ENCODE peak calls at places on chromosomes 2 and 18, in eight cellular contexts. One of them, this sample, is unnamed.

GRCh38 chr2:197092431-197092830 is 165.9 kb upstream of the PGAP1 start:
- DNase-seq in kidney epithelial cell: no peak
- DNase-seq in T-helper 1 cell: no peak
- DNase-seq in NCI-H1105 treated with DMSO at 0.1 percent for 48 hours: peak
- DNase-seq in stimulated activated CD8-positive, alpha-beta memory T cell treated with anti-CD3 and anti-CD28 coated beads, Interleukin-7, amount 100 ng/mL, for 48 hours: no peak
- DNase-seq in cerebellum: no peak
- DNase-seq in NCI-H1417: no peak
- DNase-seq in cerebellar cortex: no peak
- DNase-seq in this sample: no peak

GRCh38 chr2:104859310-104860130 is 5.6 kb downstream of the POU3F3 start:
- DNase-seq in NCI-H1417: no peak
- DNase-seq in cerebellar cortex: no peak
- DNase-seq in NCI-H1105 treated with DMSO at 0.1 percent for 48 hours: no peak
- DNase-seq in kidney epithelial cell: no peak
- DNase-seq in cerebellum: no peak
- DNase-seq in T-helper 1 cell: no peak
- DNase-seq in stimulated activated CD8-positive, alpha-beta memory T cell treated with anti-CD3 and anti-CD28 coated beads, Interleukin-7, amount 100 ng/mL, for 48 hours: no peak
- DNase-seq in this sample: no peak

GRCh38 chr2:199690225-199690624 is 160.8 kb downstream of the FTCDNL1 start:
- DNase-seq in T-helper 1 cell: no peak
- DNase-seq in cerebellar cortex: no peak
- DNase-seq in stimulated activated CD8-positive, alpha-beta memory T cell treated with anti-CD3 and anti-CD28 coated beads, Interleukin-7, amount 100 ng/mL, for 48 hours: no peak
- DNase-seq in NCI-H1105 treated with DMSO at 0.1 percent for 48 hours: no peak
- DNase-seq in cerebellum: no peak
- DNase-seq in NCI-H1417: no peak
- DNase-seq in kidney epithelial cell: no peak
- DNase-seq in this sample: no peak

GRCh38 chr2:77939370-77939769 is 417.2 kb upstream of the LRRTM4 start:
- DNase-seq in NCI-H1417: no peak
- DNase-seq in NCI-H1105 treated with DMSO at 0.1 percent for 48 hours: no peak
- DNase-seq in stimulated activated CD8-positive, alpha-beta memory T cell treated with anti-CD3 and anti-CD28 coated beads, Interleukin-7, amount 100 ng/mL, for 48 hours: no peak
- DNase-seq in T-helper 1 cell: no peak
- DNase-seq in cerebellar cortex: no peak
- DNase-seq in cerebellum: no peak
- DNase-seq in kidney epithelial cell: no peak
- DNase-seq in this sample: no peak

GRCh38 chr2:10141736-10142639 is 19.4 kb downstream of the RRM2 start:
- DNase-seq in cerebellar cortex: peak
- DNase-seq in T-helper 1 cell: no peak
- DNase-seq in NCI-H1417: peak
- DNase-seq in NCI-H1105 treated with DMSO at 0.1 percent for 48 hours: no peak
- DNase-seq in cerebellum: peak
- DNase-seq in stimulated activated CD8-positive, alpha-beta memory T cell treated with anti-CD3 and anti-CD28 coated beads, Interleukin-7, amount 100 ng/mL, for 48 hours: no peak
- DNase-seq in kidney epithelial cell: no peak
- DNase-seq in this sample: no peak

GRCh38 chr2:165452327-165452726 is 17.2 kb upstream of the CSRNP3 start:
- DNase-seq in cerebellum: no peak
- DNase-seq in cerebellar cortex: no peak
- DNase-seq in NCI-H1105 treated with DMSO at 0.1 percent for 48 hours: no peak
- DNase-seq in kidney epithelial cell: no peak
- DNase-seq in stimulated activated CD8-positive, alpha-beta memory T cell treated with anti-CD3 and anti-CD28 coated beads, Interleukin-7, amount 100 ng/mL, for 48 hours: no peak
- DNase-seq in T-helper 1 cell: no peak
- DNase-seq in NCI-H1417: no peak
- DNase-seq in this sample: no peak

GRCh38 chr2:71668326-71669057 is 215.1 kb downstream of the DYSF start:
- DNase-seq in cerebellum: no peak
- DNase-seq in NCI-H1105 treated with DMSO at 0.1 percent for 48 hours: no peak
- DNase-seq in T-helper 1 cell: no peak
- DNase-seq in cerebellar cortex: no peak
- DNase-seq in kidney epithelial cell: no peak
- DNase-seq in NCI-H1417: no peak
- DNase-seq in stimulated activated CD8-positive, alpha-beta memory T cell treated with anti-CD3 and anti-CD28 coated beads, Interleukin-7, amount 100 ng/mL, for 48 hours: no peak
- DNase-seq in this sample: no peak

GRCh38 chr2:206160124-206160806 is 570 bp downstream of the EEF1B2 start:
- DNase-seq in NCI-H1105 treated with DMSO at 0.1 percent for 48 hours: peak
- DNase-seq in stimulated activated CD8-positive, alpha-beta memory T cell treated with anti-CD3 and anti-CD28 coated beads, Interleukin-7, amount 100 ng/mL, for 48 hours: peak
- DNase-seq in kidney epithelial cell: no peak
- DNase-seq in T-helper 1 cell: peak
- DNase-seq in cerebellum: peak
- DNase-seq in NCI-H1417: no peak
- DNase-seq in cerebellar cortex: no peak
- DNase-seq in this sample: no peak

GRCh38 chr2:6780765-6781274 is 84.9 kb downstream of the CMPK2 start:
- DNase-seq in cerebellum: no peak
- DNase-seq in kidney epithelial cell: peak
- DNase-seq in NCI-H1417: peak
- DNase-seq in T-helper 1 cell: no peak
- DNase-seq in cerebellar cortex: no peak
- DNase-seq in NCI-H1105 treated with DMSO at 0.1 percent for 48 hours: peak
- DNase-seq in stimulated activated CD8-positive, alpha-beta memory T cell treated with anti-CD3 and anti-CD28 coated beads, Interleukin-7, amount 100 ng/mL, for 48 hours: no peak
- DNase-seq in this sample: no peak

GRCh38 chr2:134206573-134206972 is 47.3 kb upstream of the MGAT5 start:
- DNase-seq in T-helper 1 cell: no peak
- DNase-seq in kidney epithelial cell: no peak
- DNase-seq in NCI-H1417: no peak
- DNase-seq in cerebellar cortex: no peak
- DNase-seq in NCI-H1105 treated with DMSO at 0.1 percent for 48 hours: no peak
- DNase-seq in cerebellum: no peak
- DNase-seq in stimulated activated CD8-positive, alpha-beta memory T cell treated with anti-CD3 and anti-CD28 coated beads, Interleukin-7, amount 100 ng/mL, for 48 hours: no peak
- DNase-seq in this sample: no peak

GRCh38 chr2:98932778-98933343 is 3.2 kb downstream of the CRACDL start:
- DNase-seq in NCI-H1105 treated with DMSO at 0.1 percent for 48 hours: no peak
- DNase-seq in stimulated activated CD8-positive, alpha-beta memory T cell treated with anti-CD3 and anti-CD28 coated beads, Interleukin-7, amount 100 ng/mL, for 48 hours: no peak
- DNase-seq in cerebellum: no peak
- DNase-seq in cerebellar cortex: no peak
- DNase-seq in kidney epithelial cell: no peak
- DNase-seq in NCI-H1417: no peak
- DNase-seq in T-helper 1 cell: no peak
- DNase-seq in this sample: no peak

GRCh38 chr2:188291142-188291616 is 495 bp upstream of the GULP1 start:
- DNase-seq in kidney epithelial cell: no peak
- DNase-seq in cerebellum: no peak
- DNase-seq in NCI-H1105 treated with DMSO at 0.1 percent for 48 hours: no peak
- DNase-seq in NCI-H1417: no peak
- DNase-seq in T-helper 1 cell: no peak
- DNase-seq in stimulated activated CD8-positive, alpha-beta memory T cell treated with anti-CD3 and anti-CD28 coated beads, Interleukin-7, amount 100 ng/mL, for 48 hours: no peak
- DNase-seq in cerebellar cortex: peak
- DNase-seq in this sample: no peak

GRCh38 chr2:129611456-129611855 is 368.0 kb upstream of the RAB6C start:
- DNase-seq in stimulated activated CD8-positive, alpha-beta memory T cell treated with anti-CD3 and anti-CD28 coated beads, Interleukin-7, amount 100 ng/mL, for 48 hours: no peak
- DNase-seq in T-helper 1 cell: no peak
- DNase-seq in NCI-H1417: no peak
- DNase-seq in NCI-H1105 treated with DMSO at 0.1 percent for 48 hours: no peak
- DNase-seq in cerebellum: no peak
- DNase-seq in kidney epithelial cell: no peak
- DNase-seq in cerebellar cortex: no peak
- DNase-seq in this sample: no peak

GRCh38 chr18:70659026-70659726 is 370.3 kb downstream of the SOCS6 start:
- DNase-seq in T-helper 1 cell: no peak
- DNase-seq in stimulated activated CD8-positive, alpha-beta memory T cell treated with anti-CD3 and anti-CD28 coated beads, Interleukin-7, amount 100 ng/mL, for 48 hours: no peak
- DNase-seq in kidney epithelial cell: no peak
- DNase-seq in NCI-H1417: no peak
- DNase-seq in NCI-H1105 treated with DMSO at 0.1 percent for 48 hours: no peak
- DNase-seq in cerebellum: no peak
- DNase-seq in cerebellar cortex: no peak
- DNase-seq in this sample: no peak

GRCh38 chr2:75558786-75559428 is 1.8 kb downstream of the EVA1A start:
- DNase-seq in NCI-H1105 treated with DMSO at 0.1 percent for 48 hours: no peak
- DNase-seq in kidney epithelial cell: no peak
- DNase-seq in cerebellar cortex: no peak
- DNase-seq in NCI-H1417: no peak
- DNase-seq in cerebellum: no peak
- DNase-seq in T-helper 1 cell: no peak
- DNase-seq in stimulated activated CD8-positive, alpha-beta memory T cell treated with anti-CD3 and anti-CD28 coated beads, Interleukin-7, amount 100 ng/mL, for 48 hours: no peak
- DNase-seq in this sample: no peak

GRCh38 chr2:35447210-35447609 is 908.4 kb upstream of the CRIM1 start:
- DNase-seq in cerebellum: no peak
- DNase-seq in kidney epithelial cell: no peak
- DNase-seq in cerebellar cortex: no peak
- DNase-seq in NCI-H1417: no peak
- DNase-seq in stimulated activated CD8-positive, alpha-beta memory T cell treated with anti-CD3 and anti-CD28 coated beads, Interleukin-7, amount 100 ng/mL, for 48 hours: no peak
- DNase-seq in NCI-H1105 treated with DMSO at 0.1 percent for 48 hours: no peak
- DNase-seq in T-helper 1 cell: no peak
- DNase-seq in this sample: peak

GRCh38 chr2:225598922-225599321 is 199.4 kb downstream of the NYAP2 start:
- DNase-seq in stimulated activated CD8-positive, alpha-beta memory T cell treated with anti-CD3 and anti-CD28 coated beads, Interleukin-7, amount 100 ng/mL, for 48 hours: no peak
- DNase-seq in kidney epithelial cell: no peak
- DNase-seq in cerebellum: peak
- DNase-seq in cerebellar cortex: peak
- DNase-seq in T-helper 1 cell: no peak
- DNase-seq in NCI-H1105 treated with DMSO at 0.1 percent for 48 hours: no peak
- DNase-seq in NCI-H1417: no peak
- DNase-seq in this sample: no peak

GRCh38 chr2:148874868-148875341 is at the start of gene KIF5C:
- DNase-seq in T-helper 1 cell: peak
- DNase-seq in cerebellum: peak
- DNase-seq in NCI-H1105 treated with DMSO at 0.1 percent for 48 hours: peak
- DNase-seq in NCI-H1417: peak
- DNase-seq in stimulated activated CD8-positive, alpha-beta memory T cell treated with anti-CD3 and anti-CD28 coated beads, Interleukin-7, amount 100 ng/mL, for 48 hours: peak
- DNase-seq in kidney epithelial cell: peak
- DNase-seq in cerebellar cortex: peak
- DNase-seq in this sample: peak

GRCh38 chr2:149799296-149799695 is 211.7 kb upstream of the MMADHC start:
- DNase-seq in cerebellum: peak
- DNase-seq in cerebellar cortex: peak
- DNase-seq in T-helper 1 cell: no peak
- DNase-seq in stimulated activated CD8-positive, alpha-beta memory T cell treated with anti-CD3 and anti-CD28 coated beads, Interleukin-7, amount 100 ng/mL, for 48 hours: no peak
- DNase-seq in NCI-H1417: no peak
- DNase-seq in kidney epithelial cell: peak
- DNase-seq in NCI-H1105 treated with DMSO at 0.1 percent for 48 hours: peak
- DNase-seq in this sample: peak

GRCh38 chr2:237178396-237178795 is 92.7 kb downstream of the COPS8 start:
- DNase-seq in NCI-H1417: no peak
- DNase-seq in stimulated activated CD8-positive, alpha-beta memory T cell treated with anti-CD3 and anti-CD28 coated beads, Interleukin-7, amount 100 ng/mL, for 48 hours: no peak
- DNase-seq in cerebellar cortex: no peak
- DNase-seq in NCI-H1105 treated with DMSO at 0.1 percent for 48 hours: no peak
- DNase-seq in kidney epithelial cell: no peak
- DNase-seq in T-helper 1 cell: no peak
- DNase-seq in cerebellum: no peak
- DNase-seq in this sample: no peak

GRCh38 chr2:12424820-12425219 is 291.9 kb upstream of the TRIB2 start:
- DNase-seq in kidney epithelial cell: no peak
- DNase-seq in cerebellar cortex: no peak
- DNase-seq in NCI-H1105 treated with DMSO at 0.1 percent for 48 hours: no peak
- DNase-seq in stimulated activated CD8-positive, alpha-beta memory T cell treated with anti-CD3 and anti-CD28 coated beads, Interleukin-7, amount 100 ng/mL, for 48 hours: no peak
- DNase-seq in NCI-H1417: no peak
- DNase-seq in T-helper 1 cell: no peak
- DNase-seq in cerebellum: no peak
- DNase-seq in this sample: no peak

GRCh38 chr2:147467441-147467840 is 377.4 kb upstream of the ACVR2A start:
- DNase-seq in T-helper 1 cell: no peak
- DNase-seq in cerebellum: no peak
- DNase-seq in NCI-H1105 treated with DMSO at 0.1 percent for 48 hours: no peak
- DNase-seq in kidney epithelial cell: no peak
- DNase-seq in NCI-H1417: no peak
- DNase-seq in stimulated activated CD8-positive, alpha-beta memory T cell treated with anti-CD3 and anti-CD28 coated beads, Interleukin-7, amount 100 ng/mL, for 48 hours: no peak
- DNase-seq in cerebellar cortex: no peak
- DNase-seq in this sample: no peak

GRCh38 chr18:69626643-69627242 is 226.1 kb downstream of the DOK6 start:
- DNase-seq in T-helper 1 cell: no peak
- DNase-seq in stimulated activated CD8-positive, alpha-beta memory T cell treated with anti-CD3 and anti-CD28 coated beads, Interleukin-7, amount 100 ng/mL, for 48 hours: no peak
- DNase-seq in cerebellar cortex: no peak
- DNase-seq in kidney epithelial cell: no peak
- DNase-seq in NCI-H1105 treated with DMSO at 0.1 percent for 48 hours: no peak
- DNase-seq in NCI-H1417: no peak
- DNase-seq in cerebellum: no peak
- DNase-seq in this sample: no peak

GRCh38 chr2:42376758-42377157 is 15.7 kb upstream of the COX7A2L start:
- DNase-seq in NCI-H1105 treated with DMSO at 0.1 percent for 48 hours: no peak
- DNase-seq in NCI-H1417: no peak
- DNase-seq in stimulated activated CD8-positive, alpha-beta memory T cell treated with anti-CD3 and anti-CD28 coated beads, Interleukin-7, amount 100 ng/mL, for 48 hours: no peak
- DNase-seq in kidney epithelial cell: no peak
- DNase-seq in cerebellar cortex: no peak
- DNase-seq in cerebellum: no peak
- DNase-seq in T-helper 1 cell: no peak
- DNase-seq in this sample: no peak

GRCh38 chr2:112622528-112622849 is 23.2 kb upstream of the SLC20A1 start:
- DNase-seq in kidney epithelial cell: no peak
- DNase-seq in NCI-H1105 treated with DMSO at 0.1 percent for 48 hours: no peak
- DNase-seq in NCI-H1417: no peak
- DNase-seq in stimulated activated CD8-positive, alpha-beta memory T cell treated with anti-CD3 and anti-CD28 coated beads, Interleukin-7, amount 100 ng/mL, for 48 hours: no peak
- DNase-seq in cerebellum: no peak
- DNase-seq in cerebellar cortex: no peak
- DNase-seq in T-helper 1 cell: no peak
- DNase-seq in this sample: no peak

GRCh38 chr2:187567126-187567525 is 12.9 kb upstream of the TFPI start:
- DNase-seq in NCI-H1417: no peak
- DNase-seq in stimulated activated CD8-positive, alpha-beta memory T cell treated with anti-CD3 and anti-CD28 coated beads, Interleukin-7, amount 100 ng/mL, for 48 hours: no peak
- DNase-seq in cerebellar cortex: no peak
- DNase-seq in kidney epithelial cell: no peak
- DNase-seq in cerebellum: no peak
- DNase-seq in NCI-H1105 treated with DMSO at 0.1 percent for 48 hours: no peak
- DNase-seq in T-helper 1 cell: no peak
- DNase-seq in this sample: no peak

GRCh38 chr2:45964226-45964841 is 312.9 kb downstream of the PRKCE start:
- DNase-seq in NCI-H1105 treated with DMSO at 0.1 percent for 48 hours: peak
- DNase-seq in cerebellum: peak
- DNase-seq in cerebellar cortex: peak
- DNase-seq in stimulated activated CD8-positive, alpha-beta memory T cell treated with anti-CD3 and anti-CD28 coated beads, Interleukin-7, amount 100 ng/mL, for 48 hours: no peak
- DNase-seq in T-helper 1 cell: no peak
- DNase-seq in NCI-H1417: no peak
- DNase-seq in kidney epithelial cell: peak
- DNase-seq in this sample: peak

GRCh38 chr18:62436636-62437519 is 85.9 kb upstream of the ZCCHC2 start:
- DNase-seq in kidney epithelial cell: no peak
- DNase-seq in NCI-H1105 treated with DMSO at 0.1 percent for 48 hours: no peak
- DNase-seq in stimulated activated CD8-positive, alpha-beta memory T cell treated with anti-CD3 and anti-CD28 coated beads, Interleukin-7, amount 100 ng/mL, for 48 hours: no peak
- DNase-seq in T-helper 1 cell: no peak
- DNase-seq in NCI-H1417: no peak
- DNase-seq in cerebellar cortex: peak
- DNase-seq in cerebellum: peak
- DNase-seq in this sample: peak

GRCh38 chr2:138086556-138086955 is 122.3 kb downstream of the HNMT start:
- DNase-seq in stimulated activated CD8-positive, alpha-beta memory T cell treated with anti-CD3 and anti-CD28 coated beads, Interleukin-7, amount 100 ng/mL, for 48 hours: no peak
- DNase-seq in cerebellum: no peak
- DNase-seq in kidney epithelial cell: no peak
- DNase-seq in T-helper 1 cell: no peak
- DNase-seq in NCI-H1417: no peak
- DNase-seq in NCI-H1105 treated with DMSO at 0.1 percent for 48 hours: no peak
- DNase-seq in cerebellar cortex: no peak
- DNase-seq in this sample: no peak

GRCh38 chr2:220553150-220553549 is 925.7 kb downstream of the SLC4A3 start:
- DNase-seq in cerebellar cortex: no peak
- DNase-seq in NCI-H1105 treated with DMSO at 0.1 percent for 48 hours: no peak
- DNase-seq in kidney epithelial cell: no peak
- DNase-seq in cerebellum: no peak
- DNase-seq in NCI-H1417: no peak
- DNase-seq in stimulated activated CD8-positive, alpha-beta memory T cell treated with anti-CD3 and anti-CD28 coated beads, Interleukin-7, amount 100 ng/mL, for 48 hours: no peak
- DNase-seq in T-helper 1 cell: no peak
- DNase-seq in this sample: no peak

GRCh38 chr2:221235941-221236340 is 336.2 kb downstream of the EPHA4 start:
- DNase-seq in cerebellum: no peak
- DNase-seq in cerebellar cortex: no peak
- DNase-seq in T-helper 1 cell: no peak
- DNase-seq in NCI-H1417: no peak
- DNase-seq in stimulated activated CD8-positive, alpha-beta memory T cell treated with anti-CD3 and anti-CD28 coated beads, Interleukin-7, amount 100 ng/mL, for 48 hours: no peak
- DNase-seq in kidney epithelial cell: no peak
- DNase-seq in NCI-H1105 treated with DMSO at 0.1 percent for 48 hours: no peak
- DNase-seq in this sample: no peak

GRCh38 chr2:25437881-25438662 is 96.3 kb upstream of the DNMT3A start:
- DNase-seq in stimulated activated CD8-positive, alpha-beta memory T cell treated with anti-CD3 and anti-CD28 coated beads, Interleukin-7, amount 100 ng/mL, for 48 hours: no peak
- DNase-seq in NCI-H1105 treated with DMSO at 0.1 percent for 48 hours: no peak
- DNase-seq in cerebellum: no peak
- DNase-seq in NCI-H1417: no peak
- DNase-seq in kidney epithelial cell: no peak
- DNase-seq in T-helper 1 cell: no peak
- DNase-seq in cerebellar cortex: no peak
- DNase-seq in this sample: no peak

GRCh38 chr2:24021122-24021998 is 11.5 kb downstream of the MFSD2B start:
- DNase-seq in stimulated activated CD8-positive, alpha-beta memory T cell treated with anti-CD3 and anti-CD28 coated beads, Interleukin-7, amount 100 ng/mL, for 48 hours: no peak
- DNase-seq in T-helper 1 cell: no peak
- DNase-seq in kidney epithelial cell: no peak
- DNase-seq in cerebellar cortex: peak
- DNase-seq in NCI-H1105 treated with DMSO at 0.1 percent for 48 hours: no peak
- DNase-seq in cerebellum: no peak
- DNase-seq in NCI-H1417: no peak
- DNase-seq in this sample: no peak